ENCODE peak calls at places on chromosomes 12 and 14, in four cellular contexts. One of them, this sample, is unnamed.
A peak's percentile ranks its signal among the peaks of the same experiment; 100 is the strongest.

GRCh38 chr12:14846878-14847580 is 3.7 kb upstream of the ART4 start:
- DNase-seq in A549: no peak
- DNase-seq in HepG2: peak; percentile 23
- DNase-seq in GM12878: no peak
- DNase-seq in this sample: no peak

GRCh38 chr14:24458736-24459135 is 16.2 kb upstream of the SDR39U1 start:
- DNase-seq in A549: no peak
- DNase-seq in HepG2: no peak
- DNase-seq in GM12878: no peak
- DNase-seq in this sample: no peak

GRCh38 chr14:89621009-89621421 is 204.0 kb upstream of the FOXN3 start:
- DNase-seq in A549: no peak
- DNase-seq in HepG2: no peak
- DNase-seq in GM12878: no peak
- DNase-seq in this sample: no peak

GRCh38 chr14:72737560-72737943 is 156.3 kb downstream of the DPF3 start:
- DNase-seq in A549: no peak
- DNase-seq in HepG2: no peak
- DNase-seq in GM12878: no peak
- DNase-seq in this sample: no peak

GRCh38 chr14:103738706-103739451 is 23.3 kb downstream of the ZFYVE21 start:
- DNase-seq in A549: no peak
- DNase-seq in HepG2: no peak
- DNase-seq in GM12878: no peak
- DNase-seq in this sample: no peak

GRCh38 chr12:67748761-67749075 is 100.2 kb downstream of the DYRK2 start:
- DNase-seq in A549: no peak
- DNase-seq in HepG2: no peak
- DNase-seq in GM12878: no peak
- DNase-seq in this sample: no peak

GRCh38 chr14:49893309-49894213 is 679 bp downstream of the ARF6 start:
- DNase-seq in A549: peak; percentile 21
- DNase-seq in HepG2: no peak
- DNase-seq in GM12878: no peak
- DNase-seq in this sample: peak; percentile 68

GRCh38 chr12:92089559-92089958 is 56.1 kb downstream of the BTG1 start:
- DNase-seq in A549: no peak
- DNase-seq in HepG2: no peak
- DNase-seq in GM12878: no peak
- DNase-seq in this sample: no peak

GRCh38 chr14:104986487-104987164 is 1.0 kb downstream of the CLBA1 start:
- DNase-seq in A549: no peak
- DNase-seq in HepG2: no peak
- DNase-seq in GM12878: no peak
- DNase-seq in this sample: no peak

GRCh38 chr14:101518611-101519048 is 42.7 kb upstream of the DIO3 start:
- DNase-seq in A549: no peak
- DNase-seq in HepG2: no peak
- DNase-seq in GM12878: no peak
- DNase-seq in this sample: no peak

GRCh38 chr12:6180300-6181051 is 19.7 kb upstream of the CD9 start:
- DNase-seq in A549: no peak
- DNase-seq in HepG2: peak; percentile 76
- DNase-seq in GM12878: no peak
- DNase-seq in this sample: no peak

GRCh38 chr12:14773685-14774073 is 29.6 kb downstream of the WBP11 start:
- DNase-seq in A549: peak; percentile 31
- DNase-seq in HepG2: no peak
- DNase-seq in GM12878: peak; percentile 48
- DNase-seq in this sample: no peak

GRCh38 chr14:36655963-36656768 is 5.5 kb upstream of the PAX9 start:
- DNase-seq in A549: peak; percentile 66
- DNase-seq in HepG2: peak; percentile 52
- DNase-seq in GM12878: no peak
- DNase-seq in this sample: no peak

GRCh38 chr12:86230516-86231146 is 25.6 kb downstream of the MGAT4C start:
- DNase-seq in A549: no peak
- DNase-seq in HepG2: no peak
- DNase-seq in GM12878: no peak
- DNase-seq in this sample: no peak
- TF ChIP-seq BHLHE40 in A549: no peak
- TF ChIP-seq BHLHE40 in HepG2: no peak
- TF ChIP-seq BHLHE40 in GM12878: no peak
- TF ChIP-seq BHLHE40 in this sample: no peak

GRCh38 chr14:60648169-60648933 is 926 bp downstream of the SIX1 start:
- DNase-seq in A549: peak; percentile 51
- DNase-seq in HepG2: no peak
- DNase-seq in GM12878: no peak
- DNase-seq in this sample: peak; percentile 34
- TF ChIP-seq JUNB in A549: no peak
- TF ChIP-seq JUNB in HepG2: no peak
- TF ChIP-seq JUNB in GM12878: no peak
- TF ChIP-seq JUNB in this sample: no peak

DNA sequence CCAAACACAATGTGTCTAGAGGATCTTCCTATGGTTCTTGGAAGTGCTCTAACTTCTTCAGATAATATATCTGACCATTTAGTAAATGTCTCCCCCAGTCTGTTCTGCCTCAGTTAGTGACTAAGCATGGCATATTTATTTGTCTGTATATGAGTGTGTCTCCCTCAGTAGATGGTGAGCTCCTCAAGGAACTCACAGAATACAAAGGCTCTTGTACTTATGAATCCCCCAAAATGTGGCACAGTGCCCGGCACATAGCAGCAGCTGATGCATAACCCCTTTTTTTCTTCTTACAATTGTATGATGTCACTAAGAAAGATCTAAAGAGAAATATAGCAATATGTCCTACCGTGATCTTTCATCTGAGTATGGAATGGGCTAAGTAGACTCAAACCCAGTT is 264.7 kb upstream of the PRICKLE1 start:
- DNase-seq in A549: no peak
- DNase-seq in HepG2: no peak
- DNase-seq in GM12878: no peak
- DNase-seq in this sample: no peak
- TF ChIP-seq BHLHE40 in A549: no peak
- TF ChIP-seq BHLHE40 in HepG2: no peak
- TF ChIP-seq BHLHE40 in GM12878: no peak
- TF ChIP-seq BHLHE40 in this sample: no peak

GRCh38 chr14:88454886-88455285 is 69.4 kb downstream of the SPATA7 start:
- DNase-seq in A549: no peak
- DNase-seq in HepG2: no peak
- DNase-seq in GM12878: no peak
- DNase-seq in this sample: no peak

DNA sequence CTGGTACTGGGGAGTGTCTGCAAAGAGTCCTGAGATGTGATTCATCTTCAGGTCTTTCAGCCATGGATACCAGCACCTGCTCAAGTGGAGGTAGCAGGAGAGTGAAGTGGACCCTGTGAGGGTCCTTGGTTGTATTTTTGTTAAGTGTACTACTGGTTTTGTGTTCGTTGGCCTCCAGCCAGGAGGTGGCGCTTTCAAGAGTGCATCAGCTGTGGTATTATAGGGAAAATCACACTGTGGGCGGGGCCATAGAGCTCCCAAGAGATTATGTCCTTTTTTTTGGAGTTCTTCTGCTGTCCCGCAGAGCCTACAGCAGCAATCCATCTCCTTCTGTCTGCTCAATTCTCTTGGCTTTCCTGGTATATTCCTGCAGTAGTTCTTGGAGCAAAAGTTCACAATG is 66.8 kb downstream of the SPATA7 start:
- DNase-seq in A549: no peak
- DNase-seq in HepG2: no peak
- DNase-seq in GM12878: no peak
- DNase-seq in this sample: no peak
- TF ChIP-seq JUNB in A549: no peak
- TF ChIP-seq JUNB in HepG2: no peak
- TF ChIP-seq JUNB in GM12878: no peak
- TF ChIP-seq JUNB in this sample: no peak

DNA sequence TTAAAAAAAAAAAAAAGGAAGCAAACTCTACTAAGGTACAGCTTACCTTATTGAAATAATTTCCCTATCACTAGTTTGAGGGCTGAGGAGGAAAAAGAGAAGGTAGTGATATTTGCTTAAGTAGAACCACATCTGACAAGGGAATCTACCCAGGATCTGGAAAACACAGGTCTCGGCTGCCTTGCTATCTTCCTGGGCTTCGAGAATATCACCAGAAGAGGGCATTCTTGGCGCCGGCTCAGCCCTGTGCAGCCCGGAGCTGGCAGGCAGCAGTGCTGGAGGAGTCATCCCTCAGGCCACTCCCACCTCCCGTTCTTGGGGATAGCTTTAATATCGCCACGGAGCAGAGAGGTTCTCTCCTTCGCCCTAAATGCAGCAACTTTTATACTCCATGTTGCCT is 1181.2 kb downstream of the VRK1 start:
- DNase-seq in A549: peak; percentile 39
- DNase-seq in HepG2: no peak
- DNase-seq in GM12878: no peak
- DNase-seq in this sample: peak; percentile 2
- TF ChIP-seq BHLHE40 in A549: no peak
- TF ChIP-seq BHLHE40 in HepG2: no peak
- TF ChIP-seq BHLHE40 in GM12878: no peak
- TF ChIP-seq BHLHE40 in this sample: no peak

DNA sequence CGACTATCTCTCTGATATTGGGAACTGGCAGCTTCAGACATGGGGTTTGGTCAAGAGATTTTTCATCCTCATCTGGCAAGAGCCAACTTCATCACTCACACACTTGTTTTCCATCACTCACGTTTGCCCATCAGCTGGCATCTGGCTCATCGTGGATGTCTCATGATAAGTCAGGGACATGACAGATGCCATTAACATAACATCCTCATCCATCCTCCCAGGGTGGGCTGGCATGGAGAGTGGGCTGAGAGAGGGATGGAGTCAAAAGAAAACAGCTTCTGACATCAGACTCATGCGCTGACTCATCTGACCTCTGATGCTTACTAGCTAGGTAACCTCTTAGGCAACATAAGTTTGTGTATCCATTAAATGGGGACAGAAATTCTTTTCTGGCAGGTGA is 1.8 kb upstream of the VSX2 start:
- DNase-seq in A549: no peak
- DNase-seq in HepG2: no peak
- DNase-seq in GM12878: no peak
- DNase-seq in this sample: no peak
- TF ChIP-seq JUNB in A549: no peak
- TF ChIP-seq JUNB in HepG2: no peak
- TF ChIP-seq JUNB in GM12878: no peak
- TF ChIP-seq JUNB in this sample: no peak